ENCODE peak calls at places on chromosomes 7 and 10, in four cellular contexts. J is heart left ventricle; U is dorsolateral prefrontal cortex; R is activated T-cell treated with anti-CD3 and anti-CD28 coated beads, Interleukin-2, amount 50 U/mL, for 72 hours. S is an unnamed sample.

GRCh38 chr7:81845628-81846259 is 75.9 kb upstream of the HGF start:
- DNase-seq in R (no peak), J (no peak), U (no peak), S (no peak)

GRCh38 chr10:29736325-29737208 is 101.8 kb upstream of the SVIL start:
- DNase-seq in J (peak; percentile 72), U (no peak), R (peak; percentile 31), S (no peak)

GRCh38 chr10:126169899-126170298 is 218.4 kb downstream of the ADAM12 start:
- DNase-seq in J (no peak), U (no peak), R (no peak), S (no peak)

GRCh38 chr10:73156054-73156453 is 11.8 kb downstream of the ECD start:
- DNase-seq in R (no peak), J (no peak), U (no peak), S (no peak)

GRCh38 chr10:77872151-77872946 is 54.2 kb downstream of the DLG5 start:
- DNase-seq in U (peak; percentile 85), R (no peak), J (no peak), S (no peak)

GRCh38 chr10:12333382-12334185 is 15.8 kb upstream of the CAMK1D start:
- DNase-seq in R (peak; percentile 65), J (peak; percentile 78), U (peak; percentile 56), S (peak; percentile 91)

GRCh38 chr10:132121511-132121830 is 55.7 kb downstream of the JAKMIP3 start:
- DNase-seq in J (no peak), R (no peak), U (no peak), S (no peak)

GRCh38 chr7:57375783-57376182 is 74.2 kb upstream of the ZNF716 start:
- DNase-seq in R (no peak), U (no peak), J (no peak), S (no peak)

GRCh38 chr7:131935180-131935579 is 378.8 kb upstream of the PODXL start:
- DNase-seq in J (no peak), R (no peak), U (no peak), S (no peak)

GRCh38 chr7:40525764-40526163 is 391.0 kb downstream of the SUGCT start:
- DNase-seq in J (no peak), R (no peak), U (no peak), S (no peak)